ENCODE peak calls at places on chromosomes 13 and 19, in five cellular contexts. One of them, this sample, is unnamed.

GRCh38 chr13:110371550-110372465 is 64.7 kb downstream of the COL4A2 start:
- DNase-seq in pancreas: no peak
- DNase-seq in retinal pigment epithelial cell: no peak
- DNase-seq in foreskin fibroblast: peak
- DNase-seq in astrocyte of the cerebellum: no peak
- DNase-seq in this sample: no peak

GRCh38 chr13:32212420-32212819 is 102.7 kb downstream of the ZAR1L start:
- DNase-seq in pancreas: no peak
- DNase-seq in foreskin fibroblast: peak
- DNase-seq in astrocyte of the cerebellum: peak
- DNase-seq in retinal pigment epithelial cell: peak
- DNase-seq in this sample: no peak

GRCh38 chr19:43504426-43505185 is at the start of gene PHLDB3:
- DNase-seq in foreskin fibroblast: peak
- DNase-seq in astrocyte of the cerebellum: no peak
- DNase-seq in pancreas: peak
- DNase-seq in retinal pigment epithelial cell: no peak
- DNase-seq in this sample: no peak

GRCh38 chr19:17555929-17556813 is 722 bp downstream of the COLGALT1 start:
- DNase-seq in retinal pigment epithelial cell: no peak
- DNase-seq in astrocyte of the cerebellum: no peak
- DNase-seq in foreskin fibroblast: peak
- DNase-seq in pancreas: peak
- DNase-seq in this sample: no peak

GRCh38 chr19:7211191-7211988 is 82.8 kb downstream of the INSR start:
- DNase-seq in foreskin fibroblast: no peak
- DNase-seq in retinal pigment epithelial cell: no peak
- DNase-seq in pancreas: peak
- DNase-seq in astrocyte of the cerebellum: no peak
- DNase-seq in this sample: no peak

GRCh38 chr13:106302011-106302410 is 233.5 kb downstream of the EFNB2 start:
- DNase-seq in astrocyte of the cerebellum: no peak
- DNase-seq in retinal pigment epithelial cell: no peak
- DNase-seq in foreskin fibroblast: no peak
- DNase-seq in pancreas: no peak
- DNase-seq in this sample: no peak

GRCh38 chr13:34951528-34951927 is 9.5 kb downstream of the NBEA start:
- DNase-seq in retinal pigment epithelial cell: no peak
- DNase-seq in foreskin fibroblast: no peak
- DNase-seq in astrocyte of the cerebellum: no peak
- DNase-seq in pancreas: no peak
- DNase-seq in this sample: no peak

GRCh38 chr19:850221-850978 is 1.7 kb upstream of the ELANE start:
- DNase-seq in retinal pigment epithelial cell: no peak
- DNase-seq in foreskin fibroblast: peak
- DNase-seq in astrocyte of the cerebellum: peak
- DNase-seq in pancreas: peak
- DNase-seq in this sample: no peak

GRCh38 chr19:58229255-58229639 is 533 bp downstream of the ZNF544 start:
- DNase-seq in pancreas: no peak
- DNase-seq in foreskin fibroblast: peak
- DNase-seq in astrocyte of the cerebellum: no peak
- DNase-seq in retinal pigment epithelial cell: no peak
- DNase-seq in this sample: no peak

GRCh38 chr13:113915786-113916329 is 52.0 kb upstream of the GAS6 start:
- DNase-seq in retinal pigment epithelial cell: no peak
- DNase-seq in foreskin fibroblast: no peak
- DNase-seq in astrocyte of the cerebellum: no peak
- DNase-seq in pancreas: no peak
- DNase-seq in this sample: no peak

GRCh38 chr19:12794196-12794921 is 3.1 kb downstream of the JUNB start:
- DNase-seq in astrocyte of the cerebellum: no peak
- DNase-seq in retinal pigment epithelial cell: no peak
- DNase-seq in pancreas: no peak
- DNase-seq in foreskin fibroblast: no peak
- DNase-seq in this sample: no peak

GRCh38 chr13:67740871-67741475 is 510.8 kb upstream of the PCDH9 start:
- DNase-seq in retinal pigment epithelial cell: no peak
- DNase-seq in foreskin fibroblast: no peak
- DNase-seq in pancreas: no peak
- DNase-seq in astrocyte of the cerebellum: no peak
- DNase-seq in this sample: no peak

GRCh38 chr13:90592943-90593342 is 754.5 kb upstream of the MIR17HG start:
- DNase-seq in retinal pigment epithelial cell: no peak
- DNase-seq in foreskin fibroblast: no peak
- DNase-seq in astrocyte of the cerebellum: no peak
- DNase-seq in pancreas: no peak
- DNase-seq in this sample: no peak

GRCh38 chr13:43785681-43786471 is 896 bp downstream of the ENOX1 start:
- DNase-seq in astrocyte of the cerebellum: no peak
- DNase-seq in pancreas: peak
- DNase-seq in retinal pigment epithelial cell: no peak
- DNase-seq in foreskin fibroblast: peak
- DNase-seq in this sample: no peak

GRCh38 chr19:58058428-58058827 is 654 bp upstream of the ZNF135 start:
- DNase-seq in foreskin fibroblast: no peak
- DNase-seq in astrocyte of the cerebellum: no peak
- DNase-seq in pancreas: no peak
- DNase-seq in retinal pigment epithelial cell: no peak
- DNase-seq in this sample: no peak

GRCh38 chr13:91141619-91142061 is 205.8 kb upstream of the MIR17HG start:
- DNase-seq in foreskin fibroblast: no peak
- DNase-seq in pancreas: no peak
- DNase-seq in retinal pigment epithelial cell: no peak
- DNase-seq in astrocyte of the cerebellum: no peak
- DNase-seq in this sample: no peak

GRCh38 chr13:72204291-72204690 is 337.3 kb upstream of the DACH1 start:
- DNase-seq in pancreas: no peak
- DNase-seq in retinal pigment epithelial cell: no peak
- DNase-seq in astrocyte of the cerebellum: peak
- DNase-seq in foreskin fibroblast: peak
- DNase-seq in this sample: no peak

GRCh38 chr19:46076951-46077814 is 36.4 kb upstream of the IGFL4 start:
- DNase-seq in foreskin fibroblast: peak
- DNase-seq in pancreas: peak
- DNase-seq in retinal pigment epithelial cell: peak
- DNase-seq in astrocyte of the cerebellum: peak
- DNase-seq in this sample: peak

GRCh38 chr13:27375686-27376326 is 48.6 kb upstream of the GTF3A start:
- DNase-seq in pancreas: no peak
- DNase-seq in foreskin fibroblast: peak
- DNase-seq in retinal pigment epithelial cell: no peak
- DNase-seq in astrocyte of the cerebellum: peak
- DNase-seq in this sample: peak

GRCh38 chr13:95833713-95834112 is 156.8 kb downstream of the DNAJC3 start:
- DNase-seq in foreskin fibroblast: peak
- DNase-seq in pancreas: no peak
- DNase-seq in retinal pigment epithelial cell: no peak
- DNase-seq in astrocyte of the cerebellum: no peak
- DNase-seq in this sample: no peak

GRCh38 chr13:46172531-46172991 is 9.4 kb downstream of the LCP1 start:
- DNase-seq in foreskin fibroblast: no peak
- DNase-seq in astrocyte of the cerebellum: no peak
- DNase-seq in pancreas: no peak
- DNase-seq in retinal pigment epithelial cell: no peak
- DNase-seq in this sample: peak

GRCh38 chr19:42024622-42025111 is 30.6 kb upstream of the ATP1A3 start:
- DNase-seq in foreskin fibroblast: peak
- DNase-seq in astrocyte of the cerebellum: peak
- DNase-seq in retinal pigment epithelial cell: no peak
- DNase-seq in pancreas: no peak
- DNase-seq in this sample: no peak

GRCh38 chr13:41985788-41986508 is 25.0 kb upstream of the VWA8 start:
- DNase-seq in astrocyte of the cerebellum: no peak
- DNase-seq in retinal pigment epithelial cell: no peak
- DNase-seq in foreskin fibroblast: peak
- DNase-seq in pancreas: no peak
- DNase-seq in this sample: no peak

DNA sequence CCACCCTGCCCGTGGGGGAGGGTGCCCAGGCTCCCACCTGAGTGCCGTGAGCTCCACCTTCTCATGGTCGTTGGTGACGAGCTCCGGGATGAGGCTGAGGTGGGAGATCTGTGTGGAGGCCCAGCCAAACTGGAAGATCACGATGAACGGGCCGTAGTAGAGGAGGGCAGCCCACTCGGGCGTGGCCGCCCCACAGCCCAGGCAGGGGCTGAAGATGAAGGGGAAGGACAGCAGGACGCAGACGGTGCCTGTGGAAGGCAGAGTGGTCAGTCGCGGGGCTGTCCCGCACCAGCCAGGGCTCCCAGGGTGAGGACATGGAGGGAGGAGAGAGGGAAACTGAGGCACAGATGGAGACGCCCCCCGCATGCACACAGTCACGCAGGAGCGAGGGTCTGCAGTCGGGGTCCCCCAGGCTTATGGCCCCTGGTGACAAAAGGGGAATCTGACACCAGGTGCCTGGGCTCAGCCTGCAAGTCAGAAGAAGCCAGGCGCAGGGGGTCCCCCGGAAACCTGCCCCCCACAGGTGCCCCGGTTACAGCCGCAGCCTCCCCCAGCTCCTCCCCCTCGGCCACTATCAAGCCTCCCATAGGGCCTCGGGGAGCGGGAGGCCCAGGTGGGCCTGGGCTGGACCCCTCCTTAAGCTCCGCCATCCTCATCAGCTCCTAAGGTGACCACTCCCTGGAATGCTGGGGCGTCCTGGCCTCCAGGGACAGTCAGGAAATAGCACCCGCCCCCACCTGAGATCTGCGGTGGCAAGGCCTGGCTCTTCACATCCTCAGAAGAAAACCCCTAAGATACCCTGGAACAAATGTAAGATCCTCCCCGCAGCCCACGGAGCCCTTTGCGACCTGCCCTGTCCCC is 6.2 kb downstream of the MFSD12 start:
- DNase-seq in astrocyte of the cerebellum: no peak
- DNase-seq in retinal pigment epithelial cell: no peak
- DNase-seq in foreskin fibroblast: no peak
- DNase-seq in pancreas: peak
- DNase-seq in this sample: no peak
- H3K4me3 ChIP-seq in astrocyte of the cerebellum: no peak
- H3K4me3 ChIP-seq in retinal pigment epithelial cell: no peak
- H3K4me3 ChIP-seq in foreskin fibroblast: no peak
- H3K4me3 ChIP-seq in pancreas: no peak
- H3K4me3 ChIP-seq in this sample: no peak

DNA sequence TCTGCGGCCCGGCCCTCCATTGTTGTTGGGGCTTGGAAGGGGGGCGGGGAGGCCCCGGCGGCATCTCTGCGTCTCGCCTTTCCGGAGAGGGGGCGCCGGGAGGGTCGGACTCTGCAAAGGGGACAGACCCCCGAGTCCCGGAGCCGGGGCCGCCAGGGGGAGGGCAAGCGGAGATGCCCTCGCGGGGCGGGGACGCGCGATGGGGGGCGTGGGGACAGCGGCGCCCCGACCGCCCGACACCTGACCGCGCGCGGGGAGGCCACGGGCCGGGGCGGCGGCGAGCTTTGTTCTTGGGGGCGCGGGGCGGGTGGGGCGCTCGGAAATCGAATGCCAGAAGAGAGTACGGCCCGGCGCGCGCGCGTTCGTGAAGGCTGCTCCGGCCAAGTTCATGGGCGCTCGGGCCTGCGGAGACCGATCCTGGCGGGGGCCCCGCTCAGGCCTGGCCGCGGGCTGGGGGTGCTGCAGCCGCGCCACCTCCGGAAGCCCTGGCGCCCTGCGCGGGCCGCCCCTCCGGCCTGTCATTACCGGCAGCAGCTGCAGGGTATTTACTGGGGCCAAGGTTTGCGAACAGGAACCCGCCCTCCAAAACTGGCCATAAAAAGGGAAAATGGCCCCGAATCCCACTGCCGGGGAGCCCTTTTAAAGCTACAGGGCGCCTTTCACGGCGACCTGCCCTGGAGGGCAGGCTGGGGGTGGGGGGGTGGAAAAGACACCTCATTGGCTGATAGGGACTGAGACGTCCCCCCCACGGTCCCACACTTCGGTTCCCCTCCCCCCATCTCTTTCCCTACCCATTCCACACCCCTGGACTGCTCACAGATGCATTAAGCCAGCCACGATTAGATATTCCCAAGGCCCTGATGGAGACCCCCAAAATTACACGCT is 11.1 kb upstream of the NANOS3 start:
- DNase-seq in astrocyte of the cerebellum: no peak
- DNase-seq in pancreas: peak
- DNase-seq in retinal pigment epithelial cell: no peak
- DNase-seq in foreskin fibroblast: no peak
- DNase-seq in this sample: no peak
- H3K4me3 ChIP-seq in astrocyte of the cerebellum: peak
- H3K4me3 ChIP-seq in pancreas: peak
- H3K4me3 ChIP-seq in retinal pigment epithelial cell: peak
- H3K4me3 ChIP-seq in foreskin fibroblast: peak
- H3K4me3 ChIP-seq in this sample: peak

GRCh38 chr19:49884109-49884508 is 6.6 kb downstream of the TBC1D17 start:
- DNase-seq in pancreas: no peak
- DNase-seq in retinal pigment epithelial cell: no peak
- DNase-seq in astrocyte of the cerebellum: no peak
- DNase-seq in foreskin fibroblast: no peak
- DNase-seq in this sample: no peak

GRCh38 chr19:49883094-49883493 is 5.6 kb downstream of the TBC1D17 start:
- DNase-seq in astrocyte of the cerebellum: no peak
- DNase-seq in foreskin fibroblast: no peak
- DNase-seq in retinal pigment epithelial cell: no peak
- DNase-seq in pancreas: no peak
- DNase-seq in this sample: no peak

GRCh38 chr19:49882643-49883042 is 5.1 kb downstream of the TBC1D17 start:
- DNase-seq in retinal pigment epithelial cell: no peak
- DNase-seq in astrocyte of the cerebellum: no peak
- DNase-seq in pancreas: no peak
- DNase-seq in foreskin fibroblast: no peak
- DNase-seq in this sample: no peak

GRCh38 chr19:49887037-49887652 is 9.5 kb downstream of the IL4I1 start:
- DNase-seq in astrocyte of the cerebellum: no peak
- DNase-seq in foreskin fibroblast: no peak
- DNase-seq in pancreas: no peak
- DNase-seq in retinal pigment epithelial cell: no peak
- DNase-seq in this sample: no peak

GRCh38 chr19:49884760-49885159 is 7.3 kb downstream of the TBC1D17 start:
- DNase-seq in retinal pigment epithelial cell: no peak
- DNase-seq in astrocyte of the cerebellum: no peak
- DNase-seq in foreskin fibroblast: no peak
- DNase-seq in pancreas: no peak
- DNase-seq in this sample: no peak
- H3K4me3 ChIP-seq in retinal pigment epithelial cell: no peak
- H3K4me3 ChIP-seq in astrocyte of the cerebellum: no peak
- H3K4me3 ChIP-seq in foreskin fibroblast: no peak
- H3K4me3 ChIP-seq in pancreas: no peak
- H3K4me3 ChIP-seq in this sample: no peak

GRCh38 chr19:5803752-5804515 is 933 bp upstream of the NRTN start:
- DNase-seq in pancreas: peak
- DNase-seq in foreskin fibroblast: peak
- DNase-seq in astrocyte of the cerebellum: peak
- DNase-seq in retinal pigment epithelial cell: peak
- DNase-seq in this sample: peak
- H3K4me3 ChIP-seq in pancreas: peak
- H3K4me3 ChIP-seq in foreskin fibroblast: peak
- H3K4me3 ChIP-seq in astrocyte of the cerebellum: peak
- H3K4me3 ChIP-seq in retinal pigment epithelial cell: peak
- H3K4me3 ChIP-seq in this sample: peak

DNA sequence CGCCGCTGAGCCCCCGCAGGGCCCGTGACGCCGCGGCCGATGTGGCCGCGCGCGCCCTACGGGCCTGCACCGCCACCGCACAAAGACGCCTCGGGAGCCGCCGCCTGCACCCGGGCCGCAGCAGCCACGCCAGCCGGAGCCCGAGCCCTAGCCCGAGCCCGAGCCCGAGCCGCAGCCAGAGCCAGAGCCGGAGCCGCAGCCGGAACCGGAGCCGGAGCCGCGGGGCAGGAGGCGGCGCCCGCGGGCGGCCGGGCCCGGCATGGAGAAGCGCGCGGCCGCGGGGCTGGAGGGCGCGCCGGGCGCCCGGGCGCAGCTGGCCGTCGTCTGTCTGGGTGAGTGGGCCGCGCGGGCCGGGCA is 375 bp downstream of the LRP3 start:
- DNase-seq in foreskin fibroblast: peak
- DNase-seq in pancreas: no peak
- DNase-seq in astrocyte of the cerebellum: no peak
- DNase-seq in retinal pigment epithelial cell: no peak
- DNase-seq in this sample: no peak
- H3K4me3 ChIP-seq in foreskin fibroblast: peak
- H3K4me3 ChIP-seq in pancreas: peak
- H3K4me3 ChIP-seq in astrocyte of the cerebellum: peak
- H3K4me3 ChIP-seq in retinal pigment epithelial cell: peak
- H3K4me3 ChIP-seq in this sample: no peak

This sample was measured in Jurkat, Clone E6-1.